ENCODE peak calls at places on chromosome 15, in eight cellular contexts. One of them, this sample, is unnamed.

GRCh38 chr15:33956397-33956796 is 11.9 kb upstream of the CHRM5 start:
- DNase-seq in HL-60: no peak
- DNase-seq in left ventricle myocardium inferior: no peak
- DNase-seq in HFF-Myc: no peak
- DNase-seq in GM06990: no peak
- DNase-seq in brain microvascular endothelial cell: no peak
- DNase-seq in AG10803: no peak
- DNase-seq in cardiac muscle cell: peak
- DNase-seq in this sample: no peak

GRCh38 chr15:72404356-72404755 is 6.3 kb downstream of the TMEM202 start:
- DNase-seq in brain microvascular endothelial cell: no peak
- DNase-seq in cardiac muscle cell: no peak
- DNase-seq in GM06990: no peak
- DNase-seq in left ventricle myocardium inferior: no peak
- DNase-seq in HL-60: no peak
- DNase-seq in HFF-Myc: no peak
- DNase-seq in AG10803: no peak
- DNase-seq in this sample: no peak

GRCh38 chr15:80768158-80768557 is 11.0 kb upstream of the CEMIP start:
- DNase-seq in HFF-Myc: no peak
- DNase-seq in left ventricle myocardium inferior: no peak
- DNase-seq in brain microvascular endothelial cell: no peak
- DNase-seq in HL-60: no peak
- DNase-seq in AG10803: no peak
- DNase-seq in cardiac muscle cell: no peak
- DNase-seq in GM06990: no peak
- DNase-seq in this sample: no peak

GRCh38 chr15:80710635-80711553 is 15.8 kb downstream of the ABHD17C start:
- DNase-seq in left ventricle myocardium inferior: no peak
- DNase-seq in HL-60: no peak
- DNase-seq in HFF-Myc: no peak
- DNase-seq in AG10803: no peak
- DNase-seq in brain microvascular endothelial cell: peak
- DNase-seq in GM06990: peak
- DNase-seq in cardiac muscle cell: no peak
- DNase-seq in this sample: peak

GRCh38 chr15:56869573-56869972 is 48.9 kb upstream of the TCF12 start:
- DNase-seq in HL-60: peak
- DNase-seq in GM06990: no peak
- DNase-seq in brain microvascular endothelial cell: peak
- DNase-seq in left ventricle myocardium inferior: peak
- DNase-seq in cardiac muscle cell: peak
- DNase-seq in AG10803: peak
- DNase-seq in HFF-Myc: no peak
- DNase-seq in this sample: no peak

GRCh38 chr15:76059320-76060097 is at the start of gene TMEM266:
- DNase-seq in GM06990: peak
- DNase-seq in brain microvascular endothelial cell: no peak
- DNase-seq in left ventricle myocardium inferior: peak
- DNase-seq in HL-60: no peak
- DNase-seq in cardiac muscle cell: peak
- DNase-seq in HFF-Myc: no peak
- DNase-seq in AG10803: no peak
- DNase-seq in this sample: peak

GRCh38 chr15:65327651-65328393 is 23.3 kb downstream of the RNU5B-1 start:
- DNase-seq in AG10803: no peak
- DNase-seq in HFF-Myc: no peak
- DNase-seq in GM06990: no peak
- DNase-seq in left ventricle myocardium inferior: no peak
- DNase-seq in cardiac muscle cell: no peak
- DNase-seq in HL-60: no peak
- DNase-seq in brain microvascular endothelial cell: no peak
- DNase-seq in this sample: no peak

GRCh38 chr15:28106294-28107110 is 7.4 kb upstream of the OCA2 start:
- DNase-seq in HL-60: no peak
- DNase-seq in brain microvascular endothelial cell: no peak
- DNase-seq in left ventricle myocardium inferior: no peak
- DNase-seq in cardiac muscle cell: peak
- DNase-seq in GM06990: no peak
- DNase-seq in HFF-Myc: no peak
- DNase-seq in AG10803: no peak
- DNase-seq in this sample: peak

GRCh38 chr15:89367485-89368451 is 33.1 kb upstream of the POLG start:
- DNase-seq in HL-60: no peak
- DNase-seq in GM06990: no peak
- DNase-seq in left ventricle myocardium inferior: no peak
- DNase-seq in AG10803: no peak
- DNase-seq in cardiac muscle cell: peak
- DNase-seq in brain microvascular endothelial cell: no peak
- DNase-seq in HFF-Myc: no peak
- DNase-seq in this sample: peak

GRCh38 chr15:89364741-89365450 is 30.3 kb upstream of the POLG start:
- DNase-seq in left ventricle myocardium inferior: no peak
- DNase-seq in HFF-Myc: no peak
- DNase-seq in AG10803: no peak
- DNase-seq in GM06990: no peak
- DNase-seq in cardiac muscle cell: no peak
- DNase-seq in brain microvascular endothelial cell: no peak
- DNase-seq in HL-60: peak
- DNase-seq in this sample: no peak

GRCh38 chr15:89368566-89369223 is 34.1 kb upstream of the POLG start:
- DNase-seq in GM06990: no peak
- DNase-seq in left ventricle myocardium inferior: no peak
- DNase-seq in brain microvascular endothelial cell: no peak
- DNase-seq in HFF-Myc: no peak
- DNase-seq in AG10803: no peak
- DNase-seq in cardiac muscle cell: no peak
- DNase-seq in HL-60: no peak
- DNase-seq in this sample: no peak

GRCh38 chr15:89365457-89366055 is 30.9 kb upstream of the POLG start:
- DNase-seq in AG10803: no peak
- DNase-seq in GM06990: no peak
- DNase-seq in cardiac muscle cell: no peak
- DNase-seq in HFF-Myc: no peak
- DNase-seq in left ventricle myocardium inferior: no peak
- DNase-seq in HL-60: no peak
- DNase-seq in brain microvascular endothelial cell: no peak
- DNase-seq in this sample: no peak

DNA sequence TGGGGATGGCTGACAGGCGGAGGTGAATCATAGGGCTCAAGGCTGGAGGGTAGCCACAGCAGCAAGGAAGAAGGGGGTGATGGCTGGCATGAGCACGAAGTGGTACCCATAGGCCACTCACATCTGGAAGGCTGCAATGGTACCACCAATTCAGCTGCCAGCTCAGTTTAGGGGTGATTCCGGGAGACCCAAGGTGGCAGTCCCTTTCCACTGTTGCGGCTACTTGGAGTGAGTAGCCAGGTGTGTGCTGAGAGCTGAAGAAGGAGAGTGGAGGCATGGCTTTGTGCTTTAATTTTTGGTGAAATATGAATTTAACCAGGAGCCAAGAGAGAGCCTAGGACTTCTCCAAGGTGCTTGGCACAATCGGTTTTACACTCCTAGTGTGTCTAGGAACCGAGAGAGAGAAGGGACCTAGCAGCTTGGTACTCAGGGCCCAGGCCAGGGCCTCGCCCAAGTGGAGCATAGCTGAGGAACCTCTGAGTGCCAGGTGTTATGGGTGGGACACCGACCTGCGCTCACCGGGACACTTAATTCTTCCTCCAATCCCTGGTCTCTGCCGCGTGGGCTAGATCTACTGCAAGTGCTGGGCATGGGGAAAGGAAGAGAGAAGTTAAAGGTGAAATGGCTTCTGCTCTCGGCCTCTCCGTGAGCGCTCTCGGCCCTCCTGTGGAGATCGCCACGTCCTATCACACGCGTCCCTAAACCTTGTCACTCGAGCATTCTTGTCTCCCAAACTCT is 32.2 kb upstream of the POLG start:
- DNase-seq in brain microvascular endothelial cell: no peak
- DNase-seq in left ventricle myocardium inferior: no peak
- DNase-seq in GM06990: no peak
- DNase-seq in HFF-Myc: no peak
- DNase-seq in AG10803: no peak
- DNase-seq in HL-60: no peak
- DNase-seq in cardiac muscle cell: no peak
- DNase-seq in this sample: no peak
- TF ChIP-seq CTCF in brain microvascular endothelial cell: no peak
- TF ChIP-seq CTCF in left ventricle myocardium inferior: no peak
- TF ChIP-seq CTCF in GM06990: no peak
- TF ChIP-seq CTCF in HFF-Myc: no peak
- TF ChIP-seq CTCF in AG10803: no peak
- TF ChIP-seq CTCF in HL-60: no peak
- TF ChIP-seq CTCF in cardiac muscle cell: no peak
- TF ChIP-seq CTCF in this sample: no peak

GRCh38 chr15:90952901-90953677 is 1.6 kb upstream of the RCCD1 start:
- DNase-seq in HL-60: no peak
- DNase-seq in GM06990: no peak
- DNase-seq in left ventricle myocardium inferior: no peak
- DNase-seq in HFF-Myc: no peak
- DNase-seq in AG10803: no peak
- DNase-seq in brain microvascular endothelial cell: no peak
- DNase-seq in cardiac muscle cell: no peak
- DNase-seq in this sample: no peak

GRCh38 chr15:90955911-90956310 is 1.2 kb downstream of the RCCD1 start:
- DNase-seq in GM06990: peak
- DNase-seq in cardiac muscle cell: no peak
- DNase-seq in AG10803: no peak
- DNase-seq in brain microvascular endothelial cell: no peak
- DNase-seq in left ventricle myocardium inferior: no peak
- DNase-seq in HL-60: peak
- DNase-seq in HFF-Myc: no peak
- DNase-seq in this sample: no peak

GRCh38 chr15:90956551-90957104 is 1.9 kb downstream of the RCCD1 start:
- DNase-seq in cardiac muscle cell: peak
- DNase-seq in GM06990: peak
- DNase-seq in left ventricle myocardium inferior: peak
- DNase-seq in brain microvascular endothelial cell: peak
- DNase-seq in AG10803: peak
- DNase-seq in HL-60: peak
- DNase-seq in HFF-Myc: peak
- DNase-seq in this sample: peak

GRCh38 chr15:90953947-90954711 is 555 bp upstream of the RCCD1 start:
- DNase-seq in brain microvascular endothelial cell: no peak
- DNase-seq in cardiac muscle cell: no peak
- DNase-seq in AG10803: no peak
- DNase-seq in HFF-Myc: no peak
- DNase-seq in left ventricle myocardium inferior: no peak
- DNase-seq in HL-60: no peak
- DNase-seq in GM06990: no peak
- DNase-seq in this sample: no peak

GRCh38 chr15:90954712-90955671 is at the start of gene RCCD1:
- DNase-seq in cardiac muscle cell: peak
- DNase-seq in HFF-Myc: peak
- DNase-seq in HL-60: peak
- DNase-seq in brain microvascular endothelial cell: peak
- DNase-seq in left ventricle myocardium inferior: peak
- DNase-seq in AG10803: peak
- DNase-seq in GM06990: peak
- DNase-seq in this sample: peak
- TF ChIP-seq CTCF in cardiac muscle cell: no peak
- TF ChIP-seq CTCF in HFF-Myc: no peak
- TF ChIP-seq CTCF in HL-60: no peak
- TF ChIP-seq CTCF in brain microvascular endothelial cell: no peak
- TF ChIP-seq CTCF in left ventricle myocardium inferior: no peak
- TF ChIP-seq CTCF in AG10803: no peak
- TF ChIP-seq CTCF in GM06990: no peak
- TF ChIP-seq CTCF in this sample: no peak

GRCh38 chr15:83567318-83567717 is 86.6 kb upstream of the ADAMTSL3 start:
- DNase-seq in HL-60: no peak
- DNase-seq in GM06990: no peak
- DNase-seq in left ventricle myocardium inferior: no peak
- DNase-seq in AG10803: no peak
- DNase-seq in HFF-Myc: no peak
- DNase-seq in cardiac muscle cell: no peak
- DNase-seq in brain microvascular endothelial cell: no peak
- DNase-seq in this sample: no peak

GRCh38 chr15:83570756-83571155 is 83.2 kb upstream of the ADAMTSL3 start:
- DNase-seq in AG10803: no peak
- DNase-seq in cardiac muscle cell: no peak
- DNase-seq in GM06990: no peak
- DNase-seq in HFF-Myc: no peak
- DNase-seq in HL-60: no peak
- DNase-seq in left ventricle myocardium inferior: no peak
- DNase-seq in brain microvascular endothelial cell: no peak
- DNase-seq in this sample: no peak

GRCh38 chr15:83574345-83574744 is 79.6 kb upstream of the ADAMTSL3 start:
- DNase-seq in AG10803: no peak
- DNase-seq in left ventricle myocardium inferior: no peak
- DNase-seq in cardiac muscle cell: no peak
- DNase-seq in HL-60: no peak
- DNase-seq in brain microvascular endothelial cell: no peak
- DNase-seq in GM06990: no peak
- DNase-seq in HFF-Myc: no peak
- DNase-seq in this sample: no peak

GRCh38 chr15:83569341-83569740 is 84.6 kb upstream of the ADAMTSL3 start:
- DNase-seq in HFF-Myc: no peak
- DNase-seq in GM06990: no peak
- DNase-seq in brain microvascular endothelial cell: no peak
- DNase-seq in left ventricle myocardium inferior: no peak
- DNase-seq in AG10803: no peak
- DNase-seq in cardiac muscle cell: no peak
- DNase-seq in HL-60: no peak
- DNase-seq in this sample: no peak

GRCh38 chr15:83571820-83572707 is 81.9 kb upstream of the ADAMTSL3 start:
- DNase-seq in left ventricle myocardium inferior: no peak
- DNase-seq in brain microvascular endothelial cell: no peak
- DNase-seq in AG10803: peak
- DNase-seq in cardiac muscle cell: peak
- DNase-seq in GM06990: no peak
- DNase-seq in HL-60: no peak
- DNase-seq in HFF-Myc: peak
- DNase-seq in this sample: peak
- TF ChIP-seq CTCF in left ventricle myocardium inferior: peak
- TF ChIP-seq CTCF in brain microvascular endothelial cell: peak
- TF ChIP-seq CTCF in AG10803: peak
- TF ChIP-seq CTCF in cardiac muscle cell: peak
- TF ChIP-seq CTCF in GM06990: peak
- TF ChIP-seq CTCF in HL-60: no peak
- TF ChIP-seq CTCF in HFF-Myc: peak
- TF ChIP-seq CTCF in this sample: peak

DNA sequence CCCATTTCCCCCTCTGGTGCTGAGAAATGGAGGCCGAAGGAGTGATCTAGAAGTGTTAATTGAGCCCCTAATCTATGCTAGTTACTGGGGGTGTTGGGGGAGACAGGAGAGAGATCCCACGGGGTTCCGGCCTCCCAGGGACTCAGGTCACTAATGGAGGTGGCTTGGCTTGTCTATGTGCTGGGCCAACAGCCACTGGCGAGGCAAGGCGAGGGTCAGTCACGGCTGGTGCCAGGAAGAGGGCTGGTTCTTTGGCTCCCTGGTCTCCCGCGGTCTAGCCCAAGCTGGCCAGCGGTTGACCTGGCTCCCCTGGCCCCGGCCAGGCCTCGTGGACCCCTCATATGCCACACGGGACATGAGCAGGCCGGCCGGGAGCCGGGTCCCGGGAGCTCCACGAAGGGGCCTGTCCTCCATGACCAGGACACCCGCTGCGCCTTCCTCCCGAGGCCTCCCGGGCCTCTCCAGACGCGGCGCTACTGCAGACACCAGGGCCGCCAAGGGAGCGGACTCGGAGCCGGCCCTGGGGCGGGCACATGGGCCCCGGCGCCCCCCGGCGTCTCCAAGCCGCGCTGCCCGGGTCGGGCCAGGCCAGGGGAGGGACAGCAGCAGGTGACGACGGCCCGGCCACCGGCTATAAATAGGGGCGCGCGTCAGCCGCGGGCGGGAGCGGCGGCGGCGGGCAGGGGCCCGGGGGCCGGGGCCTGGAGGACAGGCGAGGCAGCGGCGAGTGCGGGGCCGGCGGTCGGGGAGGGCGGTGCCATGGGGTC is at the start of gene ALPK3:
- DNase-seq in HL-60: no peak
- DNase-seq in cardiac muscle cell: peak
- DNase-seq in GM06990: no peak
- DNase-seq in AG10803: no peak
- DNase-seq in left ventricle myocardium inferior: peak
- DNase-seq in brain microvascular endothelial cell: no peak
- DNase-seq in HFF-Myc: no peak
- DNase-seq in this sample: no peak
- TF ChIP-seq CTCF in HL-60: no peak
- TF ChIP-seq CTCF in cardiac muscle cell: no peak
- TF ChIP-seq CTCF in GM06990: no peak
- TF ChIP-seq CTCF in AG10803: no peak
- TF ChIP-seq CTCF in left ventricle myocardium inferior: peak
- TF ChIP-seq CTCF in brain microvascular endothelial cell: peak
- TF ChIP-seq CTCF in HFF-Myc: no peak
- TF ChIP-seq CTCF in this sample: no peak

This sample was measured in GM13977.